ENCODE peak calls at places on chromosome 14, in nine cellular contexts. One of them, this sample, is unnamed.

GRCh38 chr14:99899578-99900178 is 106.5 kb downstream of the EML1 start:
- DNase-seq in GM10248: no peak
- DNase-seq in fibroblast of villous mesenchyme: peak; percentile 36
- DNase-seq in Panc1: no peak
- DNase-seq in endothelial cell: no peak
- DNase-seq in choroid plexus epithelial cell: peak; percentile 66
- DNase-seq in GM13976: no peak
- DNase-seq in osteocyte: no peak
- DNase-seq in WTC11: no peak
- DNase-seq in this sample: no peak

GRCh38 chr14:91249841-91250616 is 5.5 kb upstream of the GPR68 start:
- DNase-seq in GM10248: peak; percentile 82
- DNase-seq in WTC11: no peak
- DNase-seq in Panc1: no peak
- DNase-seq in choroid plexus epithelial cell: peak; percentile 32
- DNase-seq in GM13976: peak; percentile 85
- DNase-seq in fibroblast of villous mesenchyme: no peak
- DNase-seq in osteocyte: no peak
- DNase-seq in endothelial cell: no peak
- DNase-seq in this sample: peak; percentile 70

GRCh38 chr14:66401447-66402095 is 84.6 kb upstream of the CCDC196 start:
- DNase-seq in WTC11: no peak
- DNase-seq in fibroblast of villous mesenchyme: peak; percentile 4
- DNase-seq in GM13976: no peak
- DNase-seq in GM10248: no peak
- DNase-seq in choroid plexus epithelial cell: peak; percentile 18
- DNase-seq in osteocyte: no peak
- DNase-seq in endothelial cell: no peak
- DNase-seq in Panc1: no peak
- DNase-seq in this sample: no peak

GRCh38 chr14:102092806-102093205 is 6.0 kb upstream of the HSP90AA1 start:
- DNase-seq in GM13976: no peak
- DNase-seq in osteocyte: no peak
- DNase-seq in fibroblast of villous mesenchyme: no peak
- DNase-seq in WTC11: no peak
- DNase-seq in choroid plexus epithelial cell: no peak
- DNase-seq in endothelial cell: no peak
- DNase-seq in Panc1: no peak
- DNase-seq in GM10248: no peak
- DNase-seq in this sample: no peak

GRCh38 chr14:106605548-106606448 is 1079.4 kb downstream of the TMEM121 start:
- DNase-seq in Panc1: no peak
- DNase-seq in osteocyte: no peak
- DNase-seq in choroid plexus epithelial cell: no peak
- DNase-seq in GM10248: peak; percentile 74
- DNase-seq in endothelial cell: no peak
- DNase-seq in WTC11: no peak
- DNase-seq in fibroblast of villous mesenchyme: no peak
- DNase-seq in GM13976: peak; percentile 79
- DNase-seq in this sample: peak; percentile 94

GRCh38 chr14:72605096-72605920 is 288.6 kb downstream of the DPF3 start:
- DNase-seq in WTC11: no peak
- DNase-seq in GM13976: no peak
- DNase-seq in fibroblast of villous mesenchyme: no peak
- DNase-seq in Panc1: no peak
- DNase-seq in endothelial cell: no peak
- DNase-seq in osteocyte: peak; percentile 71
- DNase-seq in GM10248: no peak
- DNase-seq in choroid plexus epithelial cell: no peak
- DNase-seq in this sample: no peak

GRCh38 chr14:19920021-19920657 is at the start of gene OR4K5:
- DNase-seq in choroid plexus epithelial cell: no peak
- DNase-seq in endothelial cell: no peak
- DNase-seq in fibroblast of villous mesenchyme: no peak
- DNase-seq in GM13976: no peak
- DNase-seq in WTC11: no peak
- DNase-seq in Panc1: no peak
- DNase-seq in GM10248: no peak
- DNase-seq in osteocyte: no peak
- DNase-seq in this sample: no peak

GRCh38 chr14:52052991-52053390 is 15.9 kb downstream of the NID2 start:
- DNase-seq in GM13976: no peak
- DNase-seq in GM10248: no peak
- DNase-seq in WTC11: no peak
- DNase-seq in endothelial cell: no peak
- DNase-seq in fibroblast of villous mesenchyme: peak; percentile 55
- DNase-seq in Panc1: no peak
- DNase-seq in choroid plexus epithelial cell: peak; percentile 82
- DNase-seq in osteocyte: no peak
- DNase-seq in this sample: no peak

GRCh38 chr14:71594828-71595227 is 337.4 kb upstream of the RGS6 start:
- DNase-seq in osteocyte: no peak
- DNase-seq in GM13976: no peak
- DNase-seq in Panc1: no peak
- DNase-seq in fibroblast of villous mesenchyme: peak; percentile 63
- DNase-seq in WTC11: no peak
- DNase-seq in GM10248: no peak
- DNase-seq in endothelial cell: no peak
- DNase-seq in choroid plexus epithelial cell: peak; percentile 65
- DNase-seq in this sample: peak; percentile 38

GRCh38 chr14:96587823-96588385 is 85.7 kb downstream of the PAPOLA start:
- DNase-seq in GM13976: no peak
- DNase-seq in choroid plexus epithelial cell: no peak
- DNase-seq in osteocyte: no peak
- DNase-seq in endothelial cell: no peak
- DNase-seq in fibroblast of villous mesenchyme: no peak
- DNase-seq in WTC11: no peak
- DNase-seq in GM10248: no peak
- DNase-seq in Panc1: no peak
- DNase-seq in this sample: no peak

GRCh38 chr14:22846811-22847307 is 10.5 kb downstream of the MMP14 start:
- DNase-seq in osteocyte: no peak
- DNase-seq in endothelial cell: no peak
- DNase-seq in WTC11: no peak
- DNase-seq in GM10248: no peak
- DNase-seq in fibroblast of villous mesenchyme: no peak
- DNase-seq in choroid plexus epithelial cell: no peak
- DNase-seq in GM13976: peak; percentile 29
- DNase-seq in Panc1: no peak
- DNase-seq in this sample: no peak

GRCh38 chr14:71304588-71305133 is 397.4 kb downstream of the PCNX1 start:
- DNase-seq in WTC11: no peak
- DNase-seq in GM10248: no peak
- DNase-seq in Panc1: no peak
- DNase-seq in fibroblast of villous mesenchyme: no peak
- DNase-seq in GM13976: no peak
- DNase-seq in osteocyte: no peak
- DNase-seq in choroid plexus epithelial cell: no peak
- DNase-seq in endothelial cell: no peak
- DNase-seq in this sample: no peak

GRCh38 chr14:103561381-103562134 is 899 bp downstream of the BAG5 start:
- DNase-seq in GM10248: peak; percentile 64
- DNase-seq in endothelial cell: peak; percentile 69
- DNase-seq in GM13976: peak; percentile 75
- DNase-seq in Panc1: no peak
- DNase-seq in fibroblast of villous mesenchyme: peak; percentile 60
- DNase-seq in choroid plexus epithelial cell: peak; percentile 69
- DNase-seq in WTC11: no peak
- DNase-seq in osteocyte: no peak
- DNase-seq in this sample: peak; percentile 67

GRCh38 chr14:53055003-53055402 is 98.1 kb downstream of the DDHD1 start:
- DNase-seq in osteocyte: no peak
- DNase-seq in choroid plexus epithelial cell: peak; percentile 83
- DNase-seq in WTC11: no peak
- DNase-seq in GM10248: peak; percentile 30
- DNase-seq in endothelial cell: no peak
- DNase-seq in GM13976: peak; percentile 46
- DNase-seq in Panc1: peak; percentile 25
- DNase-seq in fibroblast of villous mesenchyme: peak; percentile 72
- DNase-seq in this sample: no peak

GRCh38 chr14:39186941-39187525 is 12.0 kb downstream of the PNN start:
- DNase-seq in GM10248: no peak
- DNase-seq in WTC11: no peak
- DNase-seq in osteocyte: no peak
- DNase-seq in fibroblast of villous mesenchyme: no peak
- DNase-seq in choroid plexus epithelial cell: no peak
- DNase-seq in Panc1: no peak
- DNase-seq in endothelial cell: no peak
- DNase-seq in GM13976: no peak
- DNase-seq in this sample: no peak

GRCh38 chr14:50542941-50543418 is 10.6 kb upstream of the MAP4K5 start:
- DNase-seq in endothelial cell: peak; percentile 48
- DNase-seq in choroid plexus epithelial cell: peak; percentile 77
- DNase-seq in GM10248: peak; percentile 63
- DNase-seq in Panc1: no peak
- DNase-seq in WTC11: no peak
- DNase-seq in fibroblast of villous mesenchyme: peak; percentile 61
- DNase-seq in osteocyte: no peak
- DNase-seq in GM13976: peak; percentile 66
- DNase-seq in this sample: peak; percentile 68

DNA sequence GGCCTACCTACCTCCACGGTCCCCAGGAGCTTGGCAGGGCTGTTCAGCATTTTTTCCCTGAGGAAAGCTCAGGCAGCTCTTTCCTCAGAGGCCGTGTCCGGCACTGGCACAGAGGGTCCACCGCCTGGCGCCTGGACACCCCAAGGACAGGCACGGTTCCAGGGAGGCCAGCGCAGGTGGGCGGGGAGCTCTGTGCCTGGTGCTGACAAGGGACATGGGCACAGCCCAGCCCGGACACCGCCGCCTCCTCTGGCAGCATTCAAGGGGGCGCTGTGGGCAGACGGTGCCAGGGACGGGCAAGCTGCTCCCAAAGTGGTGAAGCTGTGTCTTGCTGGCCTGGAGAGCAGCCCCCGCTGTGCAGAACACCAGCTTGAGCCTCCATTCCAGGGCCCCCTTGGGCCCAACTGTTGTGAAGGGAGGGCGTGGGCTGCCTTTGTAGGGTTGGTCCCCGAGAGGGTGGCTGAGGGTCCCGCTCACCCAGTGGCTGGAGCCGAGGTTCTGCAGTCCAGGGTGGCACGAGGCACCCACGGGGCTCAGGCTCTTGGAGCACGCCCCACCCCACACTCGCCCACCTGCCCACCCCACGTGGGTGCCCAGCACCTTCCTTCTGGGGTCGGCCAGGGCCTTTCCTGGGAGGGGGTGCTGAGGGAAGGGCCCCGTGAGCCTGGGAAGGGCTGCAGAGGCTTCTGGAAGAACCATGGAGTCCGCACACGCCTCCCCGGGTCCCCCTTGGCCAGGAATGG is 29.3 kb upstream of the TEX22 start:
- DNase-seq in osteocyte: no peak
- DNase-seq in WTC11: no peak
- DNase-seq in Panc1: no peak
- DNase-seq in choroid plexus epithelial cell: no peak
- DNase-seq in GM13976: no peak
- DNase-seq in endothelial cell: no peak
- DNase-seq in fibroblast of villous mesenchyme: no peak
- DNase-seq in GM10248: no peak
- DNase-seq in this sample: no peak
- TF ChIP-seq CTCF in osteocyte: no peak
- TF ChIP-seq CTCF in WTC11: no peak
- TF ChIP-seq CTCF in Panc1: no peak
- TF ChIP-seq CTCF in choroid plexus epithelial cell: no peak
- TF ChIP-seq CTCF in GM13976: no peak
- TF ChIP-seq CTCF in endothelial cell: no peak
- TF ChIP-seq CTCF in fibroblast of villous mesenchyme: no peak
- TF ChIP-seq CTCF in GM10248: no peak
- TF ChIP-seq CTCF in this sample: no peak

DNA sequence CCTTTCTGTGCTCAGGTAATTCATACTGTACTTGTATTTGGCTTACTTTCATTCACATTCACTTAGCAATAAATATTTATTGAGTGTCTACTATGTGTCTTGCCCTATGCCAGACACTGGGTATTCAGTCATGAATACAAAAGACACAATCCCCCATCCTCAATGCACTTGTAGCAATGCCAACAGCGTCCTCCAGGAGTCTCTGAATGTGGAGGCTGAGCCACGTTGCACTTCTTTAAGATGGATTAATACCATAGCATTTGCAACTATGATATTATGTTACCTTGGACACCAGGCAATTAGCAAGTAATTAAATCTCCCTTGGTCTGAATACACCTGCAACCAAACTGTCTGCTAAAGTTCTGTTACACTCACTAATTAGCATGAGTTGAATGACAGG is 58.8 kb downstream of the OTX2 start:
- DNase-seq in fibroblast of villous mesenchyme: no peak
- DNase-seq in endothelial cell: peak; percentile 16
- DNase-seq in WTC11: no peak
- DNase-seq in choroid plexus epithelial cell: no peak
- DNase-seq in GM13976: no peak
- DNase-seq in GM10248: no peak
- DNase-seq in Panc1: no peak
- DNase-seq in osteocyte: no peak
- DNase-seq in this sample: no peak
- TF ChIP-seq CTCF in fibroblast of villous mesenchyme: no peak
- TF ChIP-seq CTCF in endothelial cell: peak; percentile 40
- TF ChIP-seq CTCF in WTC11: no peak
- TF ChIP-seq CTCF in choroid plexus epithelial cell: no peak
- TF ChIP-seq CTCF in GM13976: no peak
- TF ChIP-seq CTCF in GM10248: no peak
- TF ChIP-seq CTCF in Panc1: no peak
- TF ChIP-seq CTCF in osteocyte: no peak
- TF ChIP-seq CTCF in this sample: no peak

DNA sequence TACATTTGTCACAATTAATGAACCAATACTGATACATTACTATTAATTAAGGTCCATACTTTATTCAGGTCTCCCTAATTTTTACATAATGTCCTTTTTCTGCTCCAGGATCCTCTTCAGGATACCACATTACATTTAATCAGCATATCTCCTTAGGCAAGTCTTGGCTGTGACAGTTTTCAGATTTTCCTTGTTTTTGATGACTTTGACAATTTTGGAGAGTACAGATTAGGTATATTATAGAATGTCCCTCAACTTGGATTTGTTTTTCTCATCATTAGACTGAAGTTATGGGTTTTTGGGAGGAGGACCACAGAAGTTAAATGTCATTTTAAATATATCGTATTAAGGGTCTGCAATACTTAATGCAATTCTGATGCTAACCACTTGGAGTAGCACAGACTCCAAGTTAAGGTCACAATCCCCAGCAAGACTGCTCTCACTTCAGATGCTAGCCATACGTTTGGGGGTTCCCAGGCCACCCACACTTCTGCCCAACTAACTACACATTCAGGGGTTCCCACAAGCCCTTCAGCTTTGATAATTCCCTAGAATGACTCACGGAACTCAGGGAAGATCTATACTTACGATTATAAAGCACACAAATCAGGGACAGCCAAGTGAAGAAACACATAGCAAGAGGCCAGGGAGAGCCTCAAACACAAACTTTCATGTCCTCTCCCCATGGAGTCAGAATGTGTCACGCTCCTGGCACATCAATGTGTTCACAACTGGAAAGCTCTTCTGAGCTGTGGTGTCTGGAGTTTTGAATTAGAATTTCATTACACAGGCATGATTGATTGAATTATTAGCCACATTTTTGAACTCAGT is 17.0 kb upstream of the NUBPL start:
- DNase-seq in osteocyte: no peak
- DNase-seq in choroid plexus epithelial cell: peak; percentile 57
- DNase-seq in GM10248: no peak
- DNase-seq in GM13976: no peak
- DNase-seq in endothelial cell: no peak
- DNase-seq in WTC11: no peak
- DNase-seq in fibroblast of villous mesenchyme: peak; percentile 17
- DNase-seq in Panc1: no peak
- DNase-seq in this sample: no peak
- TF ChIP-seq CTCF in osteocyte: peak; percentile 38
- TF ChIP-seq CTCF in choroid plexus epithelial cell: peak; percentile 62
- TF ChIP-seq CTCF in GM10248: no peak
- TF ChIP-seq CTCF in GM13976: no peak
- TF ChIP-seq CTCF in endothelial cell: peak; percentile 53
- TF ChIP-seq CTCF in WTC11: no peak
- TF ChIP-seq CTCF in fibroblast of villous mesenchyme: peak; percentile 47
- TF ChIP-seq CTCF in Panc1: peak; percentile 40
- TF ChIP-seq CTCF in this sample: no peak

GRCh38 chr14:75794615-75795038 is 133.6 kb downstream of the TTLL5 start:
- DNase-seq in choroid plexus epithelial cell: peak; percentile 94
- DNase-seq in WTC11: no peak
- DNase-seq in GM13976: no peak
- DNase-seq in osteocyte: no peak
- DNase-seq in fibroblast of villous mesenchyme: peak; percentile 82
- DNase-seq in endothelial cell: no peak
- DNase-seq in GM10248: no peak
- DNase-seq in Panc1: peak; percentile 8
- DNase-seq in this sample: no peak
- TF ChIP-seq CTCF in choroid plexus epithelial cell: peak; percentile 76
- TF ChIP-seq CTCF in WTC11: no peak
- TF ChIP-seq CTCF in GM13976: no peak
- TF ChIP-seq CTCF in osteocyte: peak; percentile 74
- TF ChIP-seq CTCF in fibroblast of villous mesenchyme: peak; percentile 71
- TF ChIP-seq CTCF in endothelial cell: no peak
- TF ChIP-seq CTCF in GM10248: no peak
- TF ChIP-seq CTCF in Panc1: peak; percentile 27
- TF ChIP-seq CTCF in this sample: no peak